ENCODE peak calls at places on chromosomes 3 and 15, in four cellular contexts. Y, D, S and R are unnamed samples.

GRCh38 chr3:18649666-18650363 is 224.7 kb upstream of the SATB1 start:
- DNase-seq in Y (no peak), D (no peak), S (no peak), R (no peak)

GRCh38 chr3:52095990-52096775 is 39.8 kb upstream of the DUSP7 start:
- DNase-seq in Y (no peak), D (no peak), S (no peak), R (no peak)

GRCh38 chr3:10339376-10339955 is 18.6 kb upstream of the SEC13 start:
- DNase-seq in Y (no peak), D (no peak), S (no peak), R (no peak)

GRCh38 chr3:145780301-145780700 is 380.7 kb downstream of the PLOD2 start:
- DNase-seq in Y (no peak), D (no peak), S (no peak), R (no peak)

GRCh38 chr3:182005683-182006082 is 294.0 kb downstream of the SOX2 start:
- DNase-seq in Y (no peak), D (no peak), S (no peak), R (peak; percentile 23)

GRCh38 chr15:83066034-83066760 is 855 bp downstream of the BTBD1 start:
- DNase-seq in Y (no peak), D (no peak), S (peak; percentile 17), R (peak; percentile 47)

GRCh38 chr3:22245122-22245521 is 494.1 kb upstream of the ZNF385D start:
- DNase-seq in Y (no peak), D (peak; percentile 64), S (peak; percentile 15), R (no peak)

GRCh38 chr15:59549826-59550225 is 61.8 kb upstream of the GCNT3 start:
- DNase-seq in Y (no peak), D (no peak), S (no peak), R (no peak)

GRCh38 chr3:76065975-76066374 is 280.6 kb upstream of the ZNF717 start:
- DNase-seq in Y (no peak), D (no peak), S (no peak), R (no peak)

GRCh38 chr3:61315874-61316273 is 64.6 kb upstream of the FHIT start:
- DNase-seq in Y (no peak), D (no peak), S (no peak), R (no peak)

GRCh38 chr3:38488949-38489348 is 7.2 kb upstream of the EXOG start:
- DNase-seq in Y (no peak), D (no peak), S (no peak), R (no peak)

GRCh38 chr15:29896062-29896461 is 73.8 kb upstream of the TJP1 start:
- DNase-seq in Y (no peak), D (no peak), S (no peak), R (no peak)

GRCh38 chr15:28903555-28903954 is 17.8 kb downstream of the APBA2 start:
- DNase-seq in Y (no peak), D (no peak), S (no peak), R (peak; percentile 19)

GRCh38 chr3:49158108-49158709 is 7.9 kb downstream of the CCDC71 start:
- DNase-seq in Y (peak; percentile 62), D (peak; percentile 30), S (no peak), R (peak; percentile 73)

GRCh38 chr3:118882353-118882947 is 152.2 kb downstream of the IGSF11 start:
- DNase-seq in Y (peak; percentile 74), D (peak; percentile 67), S (peak; percentile 37), R (peak; percentile 77)

GRCh38 chr15:33839540-33839939 is 128.8 kb upstream of the CHRM5 start:
- DNase-seq in Y (no peak), D (no peak), S (no peak), R (no peak)

GRCh38 chr3:5162102-5162501 is 25.4 kb upstream of the EDEM1 start:
- DNase-seq in Y (no peak), D (no peak), S (no peak), R (no peak)

GRCh38 chr3:31610700-31611275 is 78.1 kb downstream of the STT3B start:
- DNase-seq in Y (no peak), D (no peak), S (no peak), R (peak; percentile 26)

GRCh38 chr3:4756060-4756775 is 223.0 kb upstream of the BHLHE40 start:
- DNase-seq in Y (no peak), D (no peak), S (no peak), R (no peak)

GRCh38 chr3:186826316-186826977 is 16.1 kb upstream of the ADIPOQ start:
- DNase-seq in Y (no peak), D (no peak), S (no peak), R (peak; percentile 54)

GRCh38 chr15:95932141-95932540 is 398.4 kb upstream of the NR2F2 start:
- DNase-seq in Y (no peak), D (no peak), S (no peak), R (no peak)

GRCh38 chr3:142576792-142577191 is 1.7 kb downstream of the ATR start:
- DNase-seq in Y (no peak), D (no peak), S (no peak), R (no peak)

GRCh38 chr3:141051641-141052569 is 758 bp downstream of the SPSB4 start:
- DNase-seq in Y (no peak), D (no peak), S (no peak), R (peak; percentile 11)

GRCh38 chr3:181134873-181135272 is 145.3 kb upstream of the DNAJC19 start:
- DNase-seq in Y (no peak), D (no peak), S (no peak), R (no peak)

GRCh38 chr15:89975482-89976291 is 25.4 kb upstream of the ZNF710 start:
- DNase-seq in Y (no peak), D (no peak), S (no peak), R (no peak)

GRCh38 chr3:55486857-55487375 is at the start of gene WNT5A:
- DNase-seq in Y (no peak), D (no peak), S (peak; percentile 35), R (peak; percentile 9)

GRCh38 chr3:64648927-64649906 is 38.6 kb downstream of the ADAMTS9 start:
- DNase-seq in Y (no peak), D (no peak), S (no peak), R (no peak)

GRCh38 chr3:16478516-16478915 is 35.0 kb downstream of the RFTN1 start:
- DNase-seq in Y (no peak), D (no peak), S (no peak), R (no peak)

GRCh38 chr15:91852741-91853500 is 587 bp upstream of the SLCO3A1 start:
- DNase-seq in Y (peak; percentile 76), D (peak; percentile 79), S (peak; percentile 73), R (peak; percentile 73)

GRCh38 chr3:14143826-14144225 is 19.0 kb downstream of the TMEM43 start:
- DNase-seq in Y (no peak), D (peak; percentile 80), S (peak; percentile 69), R (peak; percentile 16)

GRCh38 chr3:128851601-128852000 is 27.8 kb upstream of the ACAD9 start:
- DNase-seq in Y (no peak), D (no peak), S (no peak), R (no peak)

GRCh38 chr15:78312956-78313355 is 13.5 kb upstream of the SKIC8 start:
- DNase-seq in Y (no peak), D (no peak), S (no peak), R (no peak)

GRCh38 chr15:51004103-51004536 is 90.6 kb downstream of the TNFAIP8L3 start:
- DNase-seq in Y (no peak), D (peak; percentile 24), S (no peak), R (peak; percentile 84)

GRCh38 chr3:149369991-149370866 is 7.2 kb downstream of the TM4SF1 start:
- DNase-seq in Y (no peak), D (no peak), S (no peak), R (no peak)

GRCh38 chr3:162376761-162377160 is 880.2 kb downstream of the OTOL1 start:
- DNase-seq in Y (no peak), D (no peak), S (no peak), R (no peak)

GRCh38 chr3:58092516-58092915 is 84.3 kb downstream of the FLNB start:
- DNase-seq in Y (no peak), D (no peak), S (no peak), R (no peak)

GRCh38 chr3:111592143-111592542 is 3.0 kb downstream of the ZBED2 start:
- DNase-seq in Y (no peak), D (no peak), S (no peak), R (no peak)

DNA sequence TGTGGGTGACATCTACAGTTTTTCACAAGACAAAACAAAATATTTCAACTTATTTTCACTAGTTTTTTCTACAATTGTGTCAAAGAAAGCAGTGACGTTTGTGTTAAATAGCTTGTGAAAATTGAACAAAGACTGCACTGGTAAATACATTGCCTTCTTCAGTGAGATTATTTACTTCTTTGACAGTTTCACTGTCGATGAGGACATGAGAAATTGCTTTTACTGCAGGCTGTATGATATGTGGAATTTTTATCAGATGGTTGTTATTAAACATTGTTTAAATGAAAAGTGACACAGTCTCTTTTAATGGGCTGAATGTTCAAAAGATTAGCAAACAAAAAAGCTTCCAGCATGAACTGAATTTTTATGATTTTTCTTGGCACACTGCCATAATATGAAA is 773.9 kb upstream of the CADM2 start:
- DNase-seq in Y (no peak), D (no peak), S (no peak), R (no peak)
- TF ChIP-seq POLR2A in Y (no peak), D (no peak), S (no peak), R (no peak)

GRCh38 chr3:197750396-197750831 is 731 bp downstream of the FYTTD1 start:
- DNase-seq in Y (peak; percentile 72), D (peak; percentile 47), S (peak; percentile 52), R (peak; percentile 72)
- TF ChIP-seq POLR2A in Y (no peak), D (no peak), S (no peak), R (no peak)

GRCh38 chr15:31256385-31257265 is 70.0 kb upstream of the KLF13 start:
- DNase-seq in Y (no peak), D (no peak), S (no peak), R (peak; percentile 99)

GRCh38 chr15:31255732-31256384 is 70.8 kb upstream of the KLF13 start:
- DNase-seq in Y (no peak), D (no peak), S (no peak), R (no peak)

GRCh38 chr15:31255176-31255510 is 71.5 kb upstream of the KLF13 start:
- DNase-seq in Y (no peak), D (no peak), S (no peak), R (no peak)

GRCh38 chr15:31252386-31252785 is 74.2 kb upstream of the KLF13 start:
- DNase-seq in Y (no peak), D (no peak), S (no peak), R (no peak)

GRCh38 chr15:31254431-31255175 is 72.0 kb upstream of the KLF13 start:
- DNase-seq in Y (no peak), D (peak; percentile 49), S (no peak), R (no peak)
- TF ChIP-seq POLR2A in Y (no peak), D (no peak), S (no peak), R (no peak)

GRCh38 chr15:81294501-81294850 is 29.5 kb downstream of the STARD5 start:
- DNase-seq in Y (no peak), D (no peak), S (no peak), R (no peak)

GRCh38 chr15:81293728-81294500 is 30.0 kb downstream of the STARD5 start:
- DNase-seq in Y (peak; percentile 42), D (no peak), S (no peak), R (no peak)

GRCh38 chr15:81291916-81292424 is 32.0 kb downstream of the STARD5 start:
- DNase-seq in Y (no peak), D (no peak), S (no peak), R (no peak)

GRCh38 chr15:81289910-81290309 is 34.0 kb downstream of the STARD5 start:
- DNase-seq in Y (no peak), D (no peak), S (no peak), R (no peak)

GRCh38 chr15:81292516-81293001 is 31.4 kb downstream of the STARD5 start:
- DNase-seq in Y (no peak), D (no peak), S (no peak), R (no peak)
- TF ChIP-seq POLR2A in Y (no peak), D (no peak), S (no peak), R (no peak)